ENCODE peak calls at places on chromosomes 5 and 9, in seven cellular contexts. N is IMR-90, P is heart left ventricle, D is psoas muscle, Z is cardiac fibroblast, G is endothelial cell, Q is colonic mucosa. B is an unnamed sample.

GRCh38 chr9:5015934-5016333 is 30.9 kb downstream of the JAK2 start:
- DNase-seq in N (no peak), P (no peak), D (no peak), Z (no peak), G (no peak), Q (no peak), B (no peak)

GRCh38 chr5:88377705-88378656 is 109.3 kb upstream of the TMEM161B start:
- DNase-seq in N (no peak), P (no peak), D (no peak), Z (no peak), G (no peak), Q (no peak), B (no peak)

GRCh38 chr9:214488-215448 is at the start of gene DOCK8:
- DNase-seq in N (no peak), P (peak), D (peak), Z (peak), G (peak), Q (peak), B (peak)

GRCh38 chr5:140725799-140726471 is 25.7 kb downstream of the ZMAT2 start:
- DNase-seq in N (peak), P (no peak), D (peak), Z (peak), G (peak), Q (peak), B (peak)

GRCh38 chr9:79565245-79565644 is 6.5 kb upstream of the TLE4 start:
- DNase-seq in N (peak), P (no peak), D (no peak), Z (no peak), G (no peak), Q (no peak), B (peak)

GRCh38 chr5:81241961-81242648 is 9.0 kb downstream of the CKMT2 start:
- DNase-seq in N (no peak), P (no peak), D (no peak), Z (no peak), G (no peak), Q (no peak), B (no peak)

GRCh38 chr9:34403554-34404380 is 27.1 kb upstream of the MYORG start:
- DNase-seq in N (peak), P (peak), D (peak), Z (peak), G (peak), Q (peak), B (peak)

GRCh38 chr5:150500905-150501304 is 7.0 kb upstream of the NDST1 start:
- DNase-seq in N (no peak), P (no peak), D (no peak), Z (no peak), G (no peak), Q (no peak), B (no peak)

GRCh38 chr5:34598177-34598794 is 57.8 kb upstream of the RAI14 start:
- DNase-seq in N (peak), P (no peak), D (no peak), Z (peak), G (no peak), Q (no peak), B (no peak)

GRCh38 chr5:16864566-16864965 is 71.5 kb downstream of the MYO10 start:
- DNase-seq in N (no peak), P (no peak), D (no peak), Z (peak), G (no peak), Q (no peak), B (no peak)

GRCh38 chr9:16469184-16469583 is 401.3 kb downstream of the BNC2 start:
- DNase-seq in N (no peak), P (no peak), D (no peak), Z (no peak), G (no peak), Q (no peak), B (no peak)

GRCh38 chr9:14031015-14031414 is 282.9 kb downstream of the NFIB start:
- DNase-seq in N (peak), P (peak), D (peak), Z (peak), G (peak), Q (no peak), B (no peak)

GRCh38 chr5:71974622-71975021 is 132.7 kb upstream of the MAP1B start:
- DNase-seq in N (no peak), P (no peak), D (no peak), Z (no peak), G (no peak), Q (no peak), B (no peak)

GRCh38 chr5:5804834-5805233 is 382.4 kb downstream of the ICE1 start:
- DNase-seq in N (no peak), P (no peak), D (no peak), Z (no peak), G (no peak), Q (no peak), B (no peak)

DNA sequence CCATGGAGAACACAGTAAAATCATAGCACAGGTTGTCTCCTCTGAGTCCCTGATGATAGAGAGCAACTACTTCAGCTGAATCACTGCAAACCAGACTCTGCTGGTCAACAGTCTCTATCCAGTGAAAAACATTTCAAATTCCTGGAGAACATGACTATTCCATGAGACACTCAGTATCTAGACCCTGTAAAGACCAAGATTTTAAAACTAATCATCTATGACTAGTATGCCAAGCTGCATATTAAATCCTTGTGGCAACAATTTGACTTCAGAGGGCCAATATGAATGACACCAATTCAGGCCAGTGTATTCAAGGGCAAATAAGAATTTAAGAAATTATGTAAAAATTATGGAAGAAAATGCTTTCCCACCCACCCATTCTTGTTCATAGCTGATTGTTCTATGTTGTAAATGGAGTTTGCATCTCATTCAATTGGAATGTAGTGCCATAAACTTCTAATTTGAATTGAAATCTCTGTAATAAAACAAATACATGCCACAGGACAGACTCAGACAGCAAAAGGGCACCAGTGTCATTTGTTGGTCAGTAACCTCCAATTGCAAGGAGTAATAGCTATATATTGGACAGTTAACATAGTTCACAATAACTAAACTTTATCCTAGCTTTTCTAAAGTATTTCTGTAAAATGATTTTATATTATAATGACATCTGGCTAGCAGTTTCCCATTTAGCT is 80.1 kb upstream of the LPAR1 start:
- DNase-seq in N (peak), P (no peak), D (no peak), Z (no peak), G (no peak), Q (no peak), B (no peak)
- TF ChIP-seq CTCF in N (no peak), P (no peak), D (no peak), Z (no peak), G (no peak), Q (no peak), B (no peak)

GRCh38 chr5:61679562-61679961 is 347.5 kb downstream of the ZSWIM6 start:
- DNase-seq in N (no peak), P (no peak), D (no peak), Z (no peak), G (no peak), Q (no peak), B (no peak)

GRCh38 chr5:61675015-61675692 is 343.1 kb downstream of the ZSWIM6 start:
- DNase-seq in N (no peak), P (no peak), D (no peak), Z (no peak), G (no peak), Q (peak), B (no peak)

GRCh38 chr5:61680247-61680646 is 348.2 kb downstream of the ZSWIM6 start:
- DNase-seq in N (no peak), P (no peak), D (no peak), Z (no peak), G (no peak), Q (no peak), B (no peak)

GRCh38 chr5:61677220-61677619 is 345.2 kb downstream of the ZSWIM6 start:
- DNase-seq in N (no peak), P (no peak), D (no peak), Z (no peak), G (no peak), Q (no peak), B (no peak)

DNA sequence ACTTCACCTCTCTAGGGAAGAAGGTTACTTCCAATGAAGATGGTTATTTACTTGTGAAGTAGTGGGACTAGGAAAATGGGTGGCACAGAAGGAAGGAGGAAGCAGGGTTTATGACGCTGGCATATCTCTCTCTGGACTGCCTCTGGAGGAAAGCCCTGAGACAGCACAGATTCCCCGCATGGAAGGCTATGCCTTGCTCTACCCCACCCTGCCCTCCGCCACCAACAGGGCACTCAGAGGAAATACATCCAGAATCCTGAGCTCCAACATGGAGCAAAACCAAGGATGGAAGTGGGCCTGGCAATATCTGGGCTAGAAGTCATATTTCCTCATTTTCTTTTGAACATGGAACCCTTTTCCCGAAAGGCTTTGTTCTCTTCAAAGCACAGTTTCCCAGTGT is 346.9 kb downstream of the ZSWIM6 start:
- DNase-seq in N (no peak), P (no peak), D (no peak), Z (no peak), G (no peak), Q (peak), B (no peak)
- TF ChIP-seq CTCF in N (no peak), P (no peak), D (no peak), Z (no peak), G (no peak), Q (no peak), B (no peak)

DNA sequence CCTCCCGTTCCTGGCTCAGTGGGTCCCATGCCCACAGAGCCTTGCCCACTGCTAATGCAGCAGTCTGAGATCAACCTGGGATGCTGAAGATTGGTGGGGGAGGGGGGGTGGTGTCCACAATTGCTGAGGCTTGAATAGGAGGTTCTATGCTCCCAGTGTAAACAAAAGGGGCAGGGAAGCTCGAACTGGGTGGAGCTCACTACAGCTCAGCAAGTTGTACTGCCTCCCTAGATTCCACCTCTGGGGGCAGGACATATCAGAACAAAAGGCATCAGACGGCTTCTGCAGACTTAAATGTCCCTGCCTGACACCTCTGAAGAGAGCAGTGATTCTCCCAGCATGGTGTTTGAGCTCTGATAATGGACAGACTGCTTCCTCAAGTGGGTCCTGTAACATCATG is 885.6 kb upstream of the COX7C start:
- DNase-seq in N (no peak), P (no peak), D (no peak), Z (no peak), G (no peak), Q (no peak), B (no peak)
- TF ChIP-seq CTCF in N (no peak), P (no peak), D (no peak), Z (no peak), G (no peak), Q (no peak), B (no peak)

GRCh38 chr5:68531970-68532369 is 316.4 kb downstream of the PIK3R1 start:
- DNase-seq in N (no peak), P (no peak), D (no peak), Z (no peak), G (no peak), Q (no peak), B (no peak)
- TF ChIP-seq CTCF in N (no peak), P (no peak), D (no peak), Z (no peak), G (no peak), Q (no peak), B (no peak)

GRCh38 chr5:129053438-129053837 is 41.1 kb upstream of the ISOC1 start:
- DNase-seq in N (no peak), P (no peak), D (no peak), Z (no peak), G (no peak), Q (no peak), B (no peak)
- TF ChIP-seq CTCF in N (no peak), P (no peak), D (no peak), Z (no peak), G (no peak), Q (no peak), B (no peak)